ENCODE peak calls at places on chromosomes 16 and 17, in ten cellular contexts. D is suprapubic skin, K is H1, L is thoracic aorta, F is right atrium auricular region, H is kidney epithelial cell, T is prostate gland, V is neural progenitor cell, U is testis, A is astrocyte. R is an unnamed sample.

GRCh38 chr16:75789237-75789636 is 62.9 kb upstream of the CPHXL start:
- DNase-seq in D (no peak), K (no peak), L (no peak), F (no peak), H (peak; percentile 1), T (peak; percentile 18), V (peak; percentile 66), U (no peak), A (peak; percentile 25), R (peak; percentile 2)

GRCh38 chr16:159136-159849 is 6.5 kb upstream of the HBM start:
- DNase-seq in D (no peak), K (no peak), L (no peak), F (no peak), H (no peak), T (no peak), V (no peak), U (no peak), A (no peak), R (no peak)

GRCh38 chr17:72945468-72945867 is 147.0 kb downstream of the SLC39A11 start:
- DNase-seq in D (no peak), K (no peak), L (no peak), F (no peak), H (no peak), T (no peak), V (no peak), U (no peak), A (no peak), R (no peak)

GRCh38 chr17:74274703-74275340 is 788 bp downstream of the DNAI2 start:
- DNase-seq in D (no peak), K (no peak), L (no peak), F (no peak), H (no peak), T (no peak), V (no peak), U (no peak), A (no peak), R (no peak)

GRCh38 chr17:67422887-67423286 is 45.8 kb downstream of the PITPNC1 start:
- DNase-seq in D (no peak), K (no peak), L (no peak), F (no peak), H (no peak), T (no peak), V (no peak), U (no peak), A (peak; percentile 21), R (no peak)

GRCh38 chr16:63745456-63745855 is 1376.4 kb downstream of the CDH11 start:
- DNase-seq in D (no peak), K (no peak), L (no peak), F (no peak), H (no peak), T (no peak), V (no peak), U (no peak), A (peak; percentile 2), R (no peak)

GRCh38 chr16:80968386-80969113 is 38.1 kb downstream of the CMC2 start:
- DNase-seq in D (no peak), K (no peak), L (no peak), F (no peak), H (peak; percentile 90), T (no peak), V (no peak), U (no peak), A (peak; percentile 65), R (no peak)

GRCh38 chr17:47603830-47604229 is 45.9 kb upstream of the KPNB1 start:
- DNase-seq in D (no peak), K (no peak), L (no peak), F (no peak), H (no peak), T (no peak), V (no peak), U (no peak), A (no peak), R (no peak)

GRCh38 chr17:33452797-33453196 is 159.7 kb upstream of the ASIC2 start:
- DNase-seq in D (no peak), K (no peak), L (no peak), F (no peak), H (no peak), T (no peak), V (no peak), U (no peak), A (no peak), R (no peak)

GRCh38 chr17:33447090-33447489 is 154.0 kb upstream of the ASIC2 start:
- DNase-seq in D (no peak), K (no peak), L (no peak), F (no peak), H (no peak), T (no peak), V (no peak), U (no peak), A (no peak), R (no peak)

GRCh38 chr17:33451221-33451620 is 158.1 kb upstream of the ASIC2 start:
- DNase-seq in D (no peak), K (no peak), L (no peak), F (no peak), H (no peak), T (no peak), V (no peak), U (no peak), A (no peak), R (no peak)
- H3K27me3 ChIP-seq in D (peaks cover 11% of the 10 kb centered on the region), K (peaks cover 16% of the 10 kb centered on the region), L (no peaks in the 10 kb centered on the region), F (no peaks in the 10 kb centered on the region), H (no peaks in the 10 kb centered on the region), T (no peaks in the 10 kb centered on the region), V (peaks cover 19% of the 10 kb centered on the region), U (no peaks in the 10 kb centered on the region), A (no peaks in the 10 kb centered on the region), R (no peaks in the 10 kb centered on the region)

DNA sequence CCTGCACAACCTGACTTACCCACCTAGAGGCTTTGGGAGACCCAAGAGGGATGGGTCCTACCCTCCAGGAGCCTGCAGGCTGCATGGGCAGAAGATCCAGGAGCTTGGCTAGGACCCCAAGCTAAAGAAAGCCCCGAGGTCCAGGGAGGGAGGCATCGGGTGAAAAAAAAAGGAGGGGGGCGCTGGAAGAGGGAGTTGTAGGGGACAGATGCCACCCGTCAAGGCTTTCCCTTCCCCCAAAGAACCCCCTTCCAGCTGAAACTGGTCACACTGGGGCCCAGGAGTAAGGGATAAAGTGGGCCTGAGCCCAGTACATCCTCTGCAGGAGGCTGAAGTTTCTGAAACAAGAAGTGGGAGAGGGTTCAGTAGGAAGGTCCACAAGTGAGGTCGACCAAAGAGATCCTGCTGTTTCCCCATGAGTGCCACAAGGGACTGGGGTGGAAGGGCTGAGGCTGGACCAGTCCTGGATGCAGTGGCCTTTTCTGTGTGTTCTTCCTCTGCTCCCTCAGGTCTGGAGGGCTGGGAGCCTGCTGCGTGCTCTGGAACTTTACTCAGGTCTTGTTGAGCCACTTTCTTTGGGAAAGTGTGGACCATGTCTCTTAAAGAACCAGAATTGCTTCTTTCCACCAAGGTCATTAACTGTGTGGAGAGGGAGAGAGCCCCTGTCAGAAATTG is 14.2 kb upstream of the CBFB start:
- DNase-seq in D (peak; percentile 55), K (no peak), L (no peak), F (no peak), H (no peak), T (no peak), V (no peak), U (peak; percentile 15), A (no peak), R (no peak)
- H3K4me3 ChIP-seq in D (peak overlapping the region; percentile 62), K (peak overlapping the region; percentile 47), L (peak overlapping the region; percentile 87), F (peak overlapping the region; percentile 42), H (no peak overlapping the region), T (peak overlapping the region; percentile 47), V (peak overlapping the region; percentile 46), U (no peak overlapping the region), A (peak overlapping the region; percentile 45), R (no peak overlapping the region)

GRCh38 chr16:89495121-89495520 is 4.8 kb upstream of the ANKRD11 start:
- DNase-seq in D (no peak), K (no peak), L (no peak), F (no peak), H (no peak), T (no peak), V (no peak), U (no peak), A (peak; percentile 74), R (no peak)
- TF ChIP-seq CTCF in D (no peak), K (no peak), L (no peak), F (no peak), H (no peak), T (no peak), V (no peak), U (no peak), A (no peak), R (no peak)

GRCh38 chr16:85257483-85257882 is 145.2 kb upstream of the CIBAR2 start:
- DNase-seq in D (no peak), K (no peak), L (no peak), F (no peak), H (no peak), T (no peak), V (no peak), U (no peak), A (no peak), R (no peak)

GRCh38 chr16:85258166-85258565 is 145.9 kb upstream of the CIBAR2 start:
- DNase-seq in D (no peak), K (no peak), L (no peak), F (no peak), H (no peak), T (no peak), V (no peak), U (no peak), A (no peak), R (no peak)

GRCh38 chr16:85259831-85260165 is 147.5 kb upstream of the CIBAR2 start:
- DNase-seq in D (no peak), K (no peak), L (no peak), F (no peak), H (no peak), T (no peak), V (peak; percentile 67), U (no peak), A (no peak), R (no peak)

GRCh38 chr16:85258616-85259015 is 146.3 kb upstream of the CIBAR2 start:
- DNase-seq in D (no peak), K (no peak), L (no peak), F (no peak), H (no peak), T (no peak), V (peak; percentile 60), U (no peak), A (no peak), R (no peak)

DNA sequence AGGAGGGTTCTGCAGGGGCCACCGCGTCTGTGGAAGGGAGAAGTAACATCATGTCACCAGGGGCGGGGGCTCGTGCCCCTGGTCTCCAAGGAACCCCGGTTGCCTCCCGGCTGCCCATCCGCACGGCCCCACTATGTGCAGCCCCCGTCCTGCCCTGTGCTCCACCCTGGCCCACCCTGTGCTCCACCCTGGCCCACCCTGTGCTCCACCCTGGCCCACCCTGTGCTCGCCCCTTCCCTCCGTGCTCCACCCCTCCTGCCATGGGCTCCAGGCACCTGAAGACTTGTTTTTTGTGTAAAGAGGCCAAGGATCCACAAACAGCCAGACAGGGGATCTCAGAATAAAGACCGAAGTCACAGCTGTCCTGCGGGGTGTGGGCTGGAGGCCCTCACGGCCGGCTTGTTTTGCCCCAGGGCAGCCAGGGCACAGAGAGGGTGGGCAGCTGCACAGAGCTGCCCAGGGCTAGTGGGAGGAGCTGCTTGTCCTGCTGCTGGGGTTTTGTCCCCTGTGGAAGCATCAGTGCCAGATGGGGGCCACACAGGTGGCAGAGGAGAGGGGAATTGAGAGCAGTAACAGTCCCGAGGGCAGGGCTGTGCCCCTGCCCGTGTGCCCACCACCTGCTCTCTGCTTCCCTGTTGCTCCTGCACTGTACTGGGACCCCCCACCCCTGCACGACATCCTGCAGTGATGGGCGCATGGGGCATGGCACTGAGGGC is 147.0 kb upstream of the CIBAR2 start:
- DNase-seq in D (no peak), K (no peak), L (no peak), F (no peak), H (no peak), T (no peak), V (no peak), U (no peak), A (no peak), R (no peak)
- H3K27me3 ChIP-seq in D (peaks cover 8% of the 10 kb centered on the region), K (no peaks in the 10 kb centered on the region), L (no peaks in the 10 kb centered on the region), F (no peaks in the 10 kb centered on the region), H (peaks cover 33% of the 10 kb centered on the region), T (no peaks in the 10 kb centered on the region), V (no peaks in the 10 kb centered on the region), U (no peaks in the 10 kb centered on the region), A (peaks cover 2% of the 10 kb centered on the region), R (no peaks in the 10 kb centered on the region)

GRCh38 chr16:50273888-50274770 is 7.8 kb downstream of the ADCY7 start:
- DNase-seq in D (peak; percentile 59), K (no peak), L (no peak), F (no peak), H (no peak), T (no peak), V (no peak), U (no peak), A (no peak), R (no peak)
- H3K4me3 ChIP-seq in D (peak overlapping the region; percentile 40), K (no peak overlapping the region), L (peak overlapping the region; percentile 55), F (peak overlapping the region; percentile 0), H (no peak overlapping the region), T (no peak overlapping the region), V (no peak overlapping the region), U (no peak overlapping the region), A (no peak overlapping the region), R (no peak overlapping the region)

R was measured in BJ.